ENCODE peak calls at places on chromosome 15, in four cellular contexts. S, K, U and A are unnamed samples.

GRCh38 chr15:82540055-82540983 is at the start of gene RPS17:
- DNase-seq in S (peak), K (peak), U (peak), A (peak)

GRCh38 chr15:67967871-67968423 is 86.2 kb upstream of the PIAS1 start:
- DNase-seq in S (peak), K (peak), U (peak), A (peak)

GRCh38 chr15:74817370-74817737 is 4.7 kb downstream of the LMAN1L start:
- DNase-seq in S (peak), K (peak), U (no peak), A (no peak)

GRCh38 chr15:55017636-55018035 is 179.1 kb downstream of the RSL24D1 start:
- DNase-seq in S (no peak), K (no peak), U (no peak), A (no peak)

GRCh38 chr15:68518046-68518445 is 60.7 kb upstream of the CORO2B start:
- DNase-seq in S (no peak), K (no peak), U (no peak), A (no peak)

GRCh38 chr15:65384895-65385867 is 7.4 kb upstream of the IGDCC3 start:
- DNase-seq in S (peak), K (peak), U (no peak), A (peak)

GRCh38 chr15:63892794-63893441 is 59.2 kb upstream of the HERC1 start:
- DNase-seq in S (no peak), K (no peak), U (no peak), A (no peak)

GRCh38 chr15:40543631-40544294 is 21.1 kb downstream of the CCDC32 start:
- DNase-seq in S (no peak), K (no peak), U (no peak), A (no peak)

GRCh38 chr15:68055224-68055705 is 1.1 kb downstream of the PIAS1 start:
- DNase-seq in S (peak), K (peak), U (no peak), A (peak)

GRCh38 chr15:63896336-63897115 is 62.8 kb upstream of the HERC1 start:
- DNase-seq in S (peak), K (peak), U (peak), A (peak)

GRCh38 chr15:69114231-69114937 is 46.1 kb upstream of the GLCE start:
- DNase-seq in S (no peak), K (peak), U (no peak), A (no peak)

GRCh38 chr15:42704492-42704926 is 32.4 kb downstream of the CDAN1 start:
- DNase-seq in S (peak), K (peak), U (no peak), A (peak)

GRCh38 chr15:70342141-70342540 is 244.4 kb upstream of the TLE3 start:
- DNase-seq in S (no peak), K (no peak), U (no peak), A (no peak)

GRCh38 chr15:67199881-67200763 is 54.3 kb downstream of the AAGAB start:
- DNase-seq in S (no peak), K (no peak), U (no peak), A (peak)

GRCh38 chr15:39535466-39535865 is 45.4 kb upstream of the THBS1 start:
- DNase-seq in S (no peak), K (no peak), U (no peak), A (no peak)

GRCh38 chr15:100671858-100672543 is 69.6 kb downstream of the ASB7 start:
- DNase-seq in S (peak), K (peak), U (peak), A (peak)

GRCh38 chr15:42726114-42726513 is 10.8 kb downstream of the CDAN1 start:
- DNase-seq in S (no peak), K (no peak), U (no peak), A (no peak)

GRCh38 chr15:85751731-85752421 is 42.8 kb downstream of the KLHL25 start:
- DNase-seq in S (no peak), K (no peak), U (no peak), A (no peak)

GRCh38 chr15:72784233-72784876 is 797 bp upstream of the ADPGK start:
- DNase-seq in S (peak), K (peak), U (peak), A (peak)